ENCODE peak calls at places on chromosome 1, in four cellular contexts. One of them, this sample, is unnamed.
A peak's percentile ranks its signal among the peaks of the same experiment; 100 is the strongest.

GRCh38 chr1:89104147-89104546 is 21.8 kb downstream of the GBP2 start:
- DNase-seq in heart left ventricle: no peak
- DNase-seq in CD4-positive, alpha-beta memory T cell: no peak
- DNase-seq in neuronal stem cell: no peak
- DNase-seq in this sample: no peak

GRCh38 chr1:244496186-244496585 is 35.1 kb downstream of the CATSPERE start:
- DNase-seq in heart left ventricle: no peak
- DNase-seq in CD4-positive, alpha-beta memory T cell: no peak
- DNase-seq in neuronal stem cell: no peak
- DNase-seq in this sample: no peak

GRCh38 chr1:80218112-80218511 is 1211.6 kb upstream of the ADGRL4 start:
- DNase-seq in heart left ventricle: no peak
- DNase-seq in CD4-positive, alpha-beta memory T cell: no peak
- DNase-seq in neuronal stem cell: peak; percentile 17
- DNase-seq in this sample: no peak

GRCh38 chr1:207649865-207650580 is 5.1 kb downstream of the CR1L start:
- DNase-seq in heart left ventricle: no peak
- DNase-seq in CD4-positive, alpha-beta memory T cell: no peak
- DNase-seq in neuronal stem cell: no peak
- DNase-seq in this sample: no peak

GRCh38 chr1:232982238-232982944 is 32.0 kb downstream of the NTPCR start:
- DNase-seq in heart left ventricle: no peak
- DNase-seq in CD4-positive, alpha-beta memory T cell: no peak
- DNase-seq in neuronal stem cell: no peak
- DNase-seq in this sample: no peak

GRCh38 chr1:216119600-216119999 is 303.6 kb downstream of the USH2A start:
- DNase-seq in heart left ventricle: no peak
- DNase-seq in CD4-positive, alpha-beta memory T cell: no peak
- DNase-seq in neuronal stem cell: no peak
- DNase-seq in this sample: no peak

GRCh38 chr1:114671011-114671938 is 1.4 kb upstream of the DENND2C start:
- DNase-seq in heart left ventricle: no peak
- DNase-seq in CD4-positive, alpha-beta memory T cell: peak; percentile 19
- DNase-seq in neuronal stem cell: no peak
- DNase-seq in this sample: no peak

GRCh38 chr1:42957880-42958487 is 684 bp downstream of the SLC2A1 start:
- DNase-seq in heart left ventricle: peak; percentile 63
- DNase-seq in CD4-positive, alpha-beta memory T cell: peak; percentile 55
- DNase-seq in neuronal stem cell: peak; percentile 59
- DNase-seq in this sample: peak; percentile 81

GRCh38 chr1:58089898-58090535 is 456.5 kb downstream of the OMA1 start:
- DNase-seq in heart left ventricle: no peak
- DNase-seq in CD4-positive, alpha-beta memory T cell: no peak
- DNase-seq in neuronal stem cell: no peak
- DNase-seq in this sample: no peak

GRCh38 chr1:58861510-58861909 is 77.7 kb upstream of the JUN start:
- DNase-seq in heart left ventricle: no peak
- DNase-seq in CD4-positive, alpha-beta memory T cell: no peak
- DNase-seq in neuronal stem cell: no peak
- DNase-seq in this sample: no peak

GRCh38 chr1:246081138-246081702 is 425.9 kb downstream of the SMYD3 start:
- DNase-seq in heart left ventricle: no peak
- DNase-seq in CD4-positive, alpha-beta memory T cell: no peak
- DNase-seq in neuronal stem cell: no peak
- DNase-seq in this sample: no peak

GRCh38 chr1:18157968-18158367 is 50.4 kb downstream of the IGSF21 start:
- DNase-seq in heart left ventricle: no peak
- DNase-seq in CD4-positive, alpha-beta memory T cell: no peak
- DNase-seq in neuronal stem cell: no peak
- DNase-seq in this sample: no peak

GRCh38 chr1:22379566-22379965 is 72.1 kb upstream of the ZBTB40 start:
- DNase-seq in heart left ventricle: no peak
- DNase-seq in CD4-positive, alpha-beta memory T cell: no peak
- DNase-seq in neuronal stem cell: no peak
- DNase-seq in this sample: no peak

GRCh38 chr1:48552420-48552819 is 80.4 kb upstream of the SPATA6 start:
- DNase-seq in heart left ventricle: no peak
- DNase-seq in CD4-positive, alpha-beta memory T cell: no peak
- DNase-seq in neuronal stem cell: no peak
- DNase-seq in this sample: no peak

GRCh38 chr1:151905070-151905442 is 4.3 kb downstream of the THEM4 start:
- DNase-seq in heart left ventricle: no peak
- DNase-seq in CD4-positive, alpha-beta memory T cell: peak; percentile 55
- DNase-seq in neuronal stem cell: no peak
- DNase-seq in this sample: no peak

GRCh38 chr1:175174273-175174672 is 18.3 kb downstream of the KIAA0040 start:
- DNase-seq in heart left ventricle: no peak
- DNase-seq in CD4-positive, alpha-beta memory T cell: no peak
- DNase-seq in neuronal stem cell: no peak
- DNase-seq in this sample: no peak

GRCh38 chr1:171898956-171899355 is 57.7 kb downstream of the DNM3 start:
- DNase-seq in heart left ventricle: no peak
- DNase-seq in CD4-positive, alpha-beta memory T cell: no peak
- DNase-seq in neuronal stem cell: peak; percentile 61
- DNase-seq in this sample: no peak

GRCh38 chr1:91245437-91245836 is 159.2 kb downstream of the HFM1 start:
- DNase-seq in heart left ventricle: no peak
- DNase-seq in CD4-positive, alpha-beta memory T cell: no peak
- DNase-seq in neuronal stem cell: no peak
- DNase-seq in this sample: no peak

GRCh38 chr1:36304970-36305914 is 926 bp upstream of the SH3D21 start:
- DNase-seq in heart left ventricle: no peak
- DNase-seq in CD4-positive, alpha-beta memory T cell: no peak
- DNase-seq in neuronal stem cell: no peak
- DNase-seq in this sample: no peak

GRCh38 chr1:65425697-65426096 is 5.2 kb downstream of the LEPR start:
- DNase-seq in heart left ventricle: no peak
- DNase-seq in CD4-positive, alpha-beta memory T cell: no peak
- DNase-seq in neuronal stem cell: no peak
- DNase-seq in this sample: no peak

GRCh38 chr1:227919916-227920315 is 27.8 kb downstream of the WNT9A start:
- DNase-seq in heart left ventricle: no peak
- DNase-seq in CD4-positive, alpha-beta memory T cell: no peak
- DNase-seq in neuronal stem cell: no peak
- DNase-seq in this sample: no peak

GRCh38 chr1:113912594-113913311 is 7.6 kb downstream of the DCLRE1B start:
- DNase-seq in heart left ventricle: peak; percentile 48
- DNase-seq in CD4-positive, alpha-beta memory T cell: no peak
- DNase-seq in neuronal stem cell: no peak
- DNase-seq in this sample: no peak

GRCh38 chr1:206442101-206442500 is 28.2 kb upstream of the IKBKE start:
- DNase-seq in heart left ventricle: no peak
- DNase-seq in CD4-positive, alpha-beta memory T cell: no peak
- DNase-seq in neuronal stem cell: no peak
- DNase-seq in this sample: no peak

GRCh38 chr1:39576016-39576657 is 453 bp downstream of the PABPC4 start:
- DNase-seq in heart left ventricle: no peak
- DNase-seq in CD4-positive, alpha-beta memory T cell: peak; percentile 28
- DNase-seq in neuronal stem cell: peak; percentile 31
- DNase-seq in this sample: peak; percentile 52

GRCh38 chr1:150094734-150095133 is 27.2 kb downstream of the VPS45 start:
- DNase-seq in heart left ventricle: no peak
- DNase-seq in CD4-positive, alpha-beta memory T cell: no peak
- DNase-seq in neuronal stem cell: no peak
- DNase-seq in this sample: no peak

GRCh38 chr1:3454811-3455618 is 550 bp downstream of the ARHGEF16 start:
- DNase-seq in heart left ventricle: peak; percentile 66
- DNase-seq in CD4-positive, alpha-beta memory T cell: no peak
- DNase-seq in neuronal stem cell: peak; percentile 50
- DNase-seq in this sample: no peak

GRCh38 chr1:29099286-29099685 is 24.4 kb downstream of the TMEM200B start:
- DNase-seq in heart left ventricle: no peak
- DNase-seq in CD4-positive, alpha-beta memory T cell: no peak
- DNase-seq in neuronal stem cell: no peak
- DNase-seq in this sample: no peak

GRCh38 chr1:72606216-72606615 is 323.9 kb upstream of the NEGR1 start:
- DNase-seq in heart left ventricle: no peak
- DNase-seq in CD4-positive, alpha-beta memory T cell: no peak
- DNase-seq in neuronal stem cell: no peak
- DNase-seq in this sample: no peak

GRCh38 chr1:103525114-103525606 is 339 bp upstream of the RNPC3 start:
- DNase-seq in heart left ventricle: peak; percentile 20
- DNase-seq in CD4-positive, alpha-beta memory T cell: peak; percentile 41
- DNase-seq in neuronal stem cell: peak; percentile 40
- DNase-seq in this sample: peak; percentile 10

GRCh38 chr1:205052689-205053088 is 9.7 kb downstream of the CNTN2 start:
- DNase-seq in heart left ventricle: no peak
- DNase-seq in CD4-positive, alpha-beta memory T cell: no peak
- DNase-seq in neuronal stem cell: no peak
- DNase-seq in this sample: no peak

GRCh38 chr1:231519166-231519565 is 9.3 kb upstream of the TSNAX start:
- DNase-seq in heart left ventricle: no peak
- DNase-seq in CD4-positive, alpha-beta memory T cell: no peak
- DNase-seq in neuronal stem cell: no peak
- DNase-seq in this sample: no peak

GRCh38 chr1:53548031-53548491 is 88.9 kb downstream of the DMRTB1 start:
- DNase-seq in heart left ventricle: no peak
- DNase-seq in CD4-positive, alpha-beta memory T cell: no peak
- DNase-seq in neuronal stem cell: no peak
- DNase-seq in this sample: no peak

GRCh38 chr1:41454406-41454805 is 30.1 kb downstream of the EDN2 start:
- DNase-seq in heart left ventricle: no peak
- DNase-seq in CD4-positive, alpha-beta memory T cell: no peak
- DNase-seq in neuronal stem cell: no peak
- DNase-seq in this sample: no peak

GRCh38 chr1:1398677-1399186 is 403 bp downstream of the CCNL2 start:
- DNase-seq in heart left ventricle: no peak
- DNase-seq in CD4-positive, alpha-beta memory T cell: no peak
- DNase-seq in neuronal stem cell: no peak
- DNase-seq in this sample: no peak

GRCh38 chr1:1400576-1401456 is 1.7 kb upstream of the CCNL2 start:
- DNase-seq in heart left ventricle: no peak
- DNase-seq in CD4-positive, alpha-beta memory T cell: no peak
- DNase-seq in neuronal stem cell: no peak
- DNase-seq in this sample: no peak

GRCh38 chr1:1399870-1400575 is 888 bp upstream of the CCNL2 start:
- DNase-seq in heart left ventricle: no peak
- DNase-seq in CD4-positive, alpha-beta memory T cell: no peak
- DNase-seq in neuronal stem cell: no peak
- DNase-seq in this sample: no peak

GRCh38 chr1:1397839-1398523 is 1.2 kb downstream of the CCNL2 start:
- DNase-seq in heart left ventricle: no peak
- DNase-seq in CD4-positive, alpha-beta memory T cell: no peak
- DNase-seq in neuronal stem cell: no peak
- DNase-seq in this sample: no peak

GRCh38 chr1:1399187-1399869 is at the start of gene CCNL2:
- DNase-seq in heart left ventricle: peak; percentile 100
- DNase-seq in CD4-positive, alpha-beta memory T cell: peak; percentile 99
- DNase-seq in neuronal stem cell: peak; percentile 99
- DNase-seq in this sample: peak; percentile 100
- H3K36me3 ChIP-seq in heart left ventricle: peaks cover 16% of the 10 kb centered on the region
- H3K36me3 ChIP-seq in CD4-positive, alpha-beta memory T cell: peaks cover 49% of the 10 kb centered on the region
- H3K36me3 ChIP-seq in neuronal stem cell: peaks cover 48% of the 10 kb centered on the region
- H3K36me3 ChIP-seq in this sample: peaks cover 24% of the 10 kb centered on the region

DNA sequence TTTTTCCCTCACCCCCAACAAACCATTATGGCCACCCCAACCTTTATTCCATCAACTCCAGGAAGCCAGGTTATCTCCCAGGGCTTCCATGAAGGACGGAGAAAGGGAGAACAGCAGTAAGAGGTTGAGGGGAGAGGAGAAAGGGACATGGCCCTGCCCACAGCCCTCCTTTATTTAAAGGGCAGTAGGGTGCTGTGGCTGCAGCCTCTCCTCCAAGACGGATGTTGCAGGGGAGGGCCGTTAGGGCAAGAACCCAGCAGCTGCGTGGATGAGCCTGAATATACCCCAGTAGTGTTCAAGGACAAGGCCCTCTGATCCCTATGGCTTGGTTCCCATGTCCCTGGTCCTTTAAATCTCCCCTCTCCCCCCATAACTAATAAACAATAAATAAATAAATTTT is 5.9 kb downstream of the RXFP4 start:
- DNase-seq in heart left ventricle: no peak
- DNase-seq in CD4-positive, alpha-beta memory T cell: no peak
- DNase-seq in neuronal stem cell: no peak
- DNase-seq in this sample: no peak
- H3K36me3 ChIP-seq in heart left ventricle: peaks cover 44% of the 10 kb centered on the region
- H3K36me3 ChIP-seq in CD4-positive, alpha-beta memory T cell: peaks cover 39% of the 10 kb centered on the region
- H3K36me3 ChIP-seq in neuronal stem cell: peaks cover 38% of the 10 kb centered on the region
- H3K36me3 ChIP-seq in this sample: peaks cover 37% of the 10 kb centered on the region

GRCh38 chr1:241521718-241522117 is 2.2 kb upstream of the FH start:
- DNase-seq in heart left ventricle: no peak
- DNase-seq in CD4-positive, alpha-beta memory T cell: no peak
- DNase-seq in neuronal stem cell: no peak
- DNase-seq in this sample: no peak

GRCh38 chr1:241527146-241527545 is 5.0 kb upstream of the KMO start:
- DNase-seq in heart left ventricle: no peak
- DNase-seq in CD4-positive, alpha-beta memory T cell: no peak
- DNase-seq in neuronal stem cell: no peak
- DNase-seq in this sample: no peak

GRCh38 chr1:241520080-241520465 is 518 bp upstream of the FH start:
- DNase-seq in heart left ventricle: no peak
- DNase-seq in CD4-positive, alpha-beta memory T cell: no peak
- DNase-seq in neuronal stem cell: no peak
- DNase-seq in this sample: no peak

GRCh38 chr1:241519308-241520079 is at the start of gene FH:
- DNase-seq in heart left ventricle: peak; percentile 96
- DNase-seq in CD4-positive, alpha-beta memory T cell: peak; percentile 94
- DNase-seq in neuronal stem cell: peak; percentile 92
- DNase-seq in this sample: peak; percentile 95

GRCh38 chr1:241525026-241525425 is 5.5 kb upstream of the FH start:
- DNase-seq in heart left ventricle: no peak
- DNase-seq in CD4-positive, alpha-beta memory T cell: no peak
- DNase-seq in neuronal stem cell: no peak
- DNase-seq in this sample: no peak
- H3K36me3 ChIP-seq in heart left ventricle: no peaks in the 10 kb centered on the region
- H3K36me3 ChIP-seq in CD4-positive, alpha-beta memory T cell: no peaks in the 10 kb centered on the region
- H3K36me3 ChIP-seq in neuronal stem cell: no peaks in the 10 kb centered on the region
- H3K36me3 ChIP-seq in this sample: no peaks in the 10 kb centered on the region

DNA sequence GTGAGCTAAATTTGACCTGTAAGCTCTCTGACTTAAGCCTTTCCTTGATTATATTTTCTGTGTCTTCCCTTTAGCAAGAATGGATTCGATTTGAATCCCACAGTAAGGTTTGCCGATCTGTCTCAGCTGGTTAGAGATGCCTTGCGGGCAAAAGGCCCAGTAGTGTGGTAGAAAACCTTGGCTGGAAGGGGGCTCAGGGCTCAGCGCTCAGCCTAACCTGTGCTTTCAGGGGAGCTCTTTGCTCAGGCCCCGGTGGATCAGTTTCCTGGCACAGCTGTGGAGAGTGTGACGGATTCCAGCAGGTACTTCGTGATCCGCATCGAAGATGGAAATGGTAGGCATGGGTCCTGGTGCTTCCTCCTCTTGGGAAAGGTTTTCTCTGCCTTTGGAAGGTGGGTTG is 7.1 kb downstream of the NECAP2 start:
- DNase-seq in heart left ventricle: no peak
- DNase-seq in CD4-positive, alpha-beta memory T cell: no peak
- DNase-seq in neuronal stem cell: no peak
- DNase-seq in this sample: no peak
- H3K36me3 ChIP-seq in heart left ventricle: peaks cover 6% of the 10 kb centered on the region
- H3K36me3 ChIP-seq in CD4-positive, alpha-beta memory T cell: peaks cover 88% of the 10 kb centered on the region
- H3K36me3 ChIP-seq in neuronal stem cell: peaks cover 56% of the 10 kb centered on the region
- H3K36me3 ChIP-seq in this sample: peaks cover 44% of the 10 kb centered on the region

This sample was measured in GM06990.